ENCODE peak calls at places on chromosomes 4 and X, in eight cellular contexts. X is AG10803, T is suprapubic skin, Y is astrocyte of the spinal cord, K is BJ, Z is IMR-90, O is lower leg skin, U is fibroblast of lung. F is an unnamed sample.

GRCh38 chr4:183396187-183396738 is 48.2 kb upstream of the CDKN2AIP start:
- DNase-seq in Y (no peak), T (peak; percentile 10), O (no peak), U (no peak), K (no peak), X (no peak), Z (peak; percentile 18), F (no peak)

GRCh38 chr4:118974758-118975157 is 86.1 kb downstream of the SYNPO2 start:
- DNase-seq in Y (peak; percentile 29), T (no peak), U (peak; percentile 44), K (no peak), Z (peak; percentile 63), O (no peak), X (no peak), F (no peak)

GRCh38 chr4:26330186-26330787 is 9.5 kb downstream of the RBPJ start:
- DNase-seq in T (no peak), X (peak; percentile 65), U (peak; percentile 61), Y (peak; percentile 79), O (no peak), Z (peak; percentile 68), K (no peak), F (no peak)

GRCh38 chr4:119671205-119671604 is 42.6 kb upstream of the PDE5A start:
- DNase-seq in Z (no peak), O (no peak), K (no peak), T (no peak), Y (no peak), U (peak; percentile 56), X (no peak), F (no peak)

GRCh38 chrX:47226531-47227333 is 6.1 kb upstream of the USP11 start:
- DNase-seq in X (no peak), T (peak; percentile 60), K (no peak), U (no peak), O (no peak), Z (no peak), Y (no peak), F (no peak)

GRCh38 chr4:183413562-183414200 is 30.8 kb upstream of the CDKN2AIP start:
- DNase-seq in O (no peak), U (no peak), T (no peak), Y (no peak), Z (no peak), X (no peak), K (no peak), F (no peak)

GRCh38 chrX:115960440-115961084 is 210.0 kb upstream of the AGTR2 start:
- DNase-seq in U (no peak), Y (no peak), X (no peak), T (no peak), Z (no peak), O (no peak), K (no peak), F (no peak)

GRCh38 chr4:6885953-6886557 is 23.6 kb upstream of the TBC1D14 start:
- DNase-seq in K (no peak), Y (peak; percentile 61), T (no peak), X (peak; percentile 85), O (peak; percentile 71), U (peak; percentile 85), Z (peak; percentile 66), F (peak; percentile 79)

GRCh38 chr4:86939123-86939522 is 4.3 kb downstream of the AFF1 start:
- DNase-seq in K (no peak), Y (no peak), O (no peak), U (no peak), T (no peak), Z (no peak), X (no peak), F (no peak)

GRCh38 chr4:40953253-40954118 is 203.7 kb downstream of the NSUN7 start:
- DNase-seq in Y (no peak), O (no peak), X (peak; percentile 73), U (no peak), T (no peak), Z (no peak), K (no peak), F (no peak)

GRCh38 chrX:70613295-70613694 is 168.7 kb downstream of the DLG3 start:
- DNase-seq in K (peak; percentile 6), U (peak; percentile 0), Z (peak; percentile 53), T (no peak), Y (no peak), O (no peak), X (peak; percentile 28), F (peak; percentile 6)

GRCh38 chr4:184958127-184958806 is 60.0 kb upstream of the HELT start:
- DNase-seq in Y (no peak), Z (no peak), T (no peak), X (no peak), O (no peak), K (no peak), U (no peak), F (no peak)

GRCh38 chrX:49184294-49185061 is 1.7 kb downstream of the PRICKLE3 start:
- DNase-seq in T (peak; percentile 95), K (peak; percentile 38), U (peak; percentile 78), Y (peak; percentile 85), X (peak; percentile 81), O (peak; percentile 91), Z (peak; percentile 83), F (peak; percentile 7)

GRCh38 chr4:158346576-158346975 is 136.3 kb downstream of the TMEM144 start:
- DNase-seq in X (no peak), T (no peak), U (no peak), Z (no peak), Y (no peak), K (no peak), O (no peak), F (no peak)

GRCh38 chrX:111361751-111362150 is 50.2 kb downstream of the DCX start:
- DNase-seq in T (no peak), U (no peak), X (no peak), O (no peak), K (no peak), Z (no peak), Y (no peak), F (no peak)

GRCh38 chrX:69285881-69286545 is 120.8 kb upstream of the PJA1 start:
- DNase-seq in O (peak; percentile 37), X (no peak), T (peak; percentile 76), Z (no peak), Y (peak; percentile 5), K (no peak), U (peak; percentile 3), F (no peak)

GRCh38 chrX:119618439-119618838 is 12.2 kb upstream of the NKRF start:
- DNase-seq in Z (no peak), T (no peak), U (no peak), K (no peak), X (no peak), O (no peak), Y (no peak), F (no peak)

GRCh38 chr4:60648774-60649173 is 551.4 kb upstream of the ADGRL3 start:
- DNase-seq in U (no peak), T (no peak), Z (no peak), K (no peak), Y (no peak), X (no peak), O (no peak), F (no peak)
- H3K4me3 ChIP-seq in U (no peak overlapping the region), T (no peak overlapping the region), Z (no peak overlapping the region), K (no peak overlapping the region), Y (no peak overlapping the region), X (no peak overlapping the region), O (no peak overlapping the region), F (no peak overlapping the region)

GRCh38 chr4:81732980-81733379 is 261.3 kb upstream of the RASGEF1B start:
- DNase-seq in T (no peak), K (no peak), O (no peak), U (no peak), Z (no peak), Y (no peak), X (no peak), F (no peak)

GRCh38 chr4:81738891-81739290 is 267.2 kb upstream of the RASGEF1B start:
- DNase-seq in Z (no peak), T (no peak), Y (no peak), X (no peak), O (no peak), U (no peak), K (no peak), F (no peak)

GRCh38 chr4:81737865-81738559 is 266.3 kb upstream of the RASGEF1B start:
- DNase-seq in K (no peak), O (no peak), T (no peak), Z (no peak), U (no peak), X (no peak), Y (no peak), F (no peak)

GRCh38 chr4:81740492-81740891 is 268.8 kb upstream of the RASGEF1B start:
- DNase-seq in T (no peak), Z (no peak), Y (no peak), K (no peak), X (no peak), U (no peak), O (peak; percentile 25), F (no peak)

DNA sequence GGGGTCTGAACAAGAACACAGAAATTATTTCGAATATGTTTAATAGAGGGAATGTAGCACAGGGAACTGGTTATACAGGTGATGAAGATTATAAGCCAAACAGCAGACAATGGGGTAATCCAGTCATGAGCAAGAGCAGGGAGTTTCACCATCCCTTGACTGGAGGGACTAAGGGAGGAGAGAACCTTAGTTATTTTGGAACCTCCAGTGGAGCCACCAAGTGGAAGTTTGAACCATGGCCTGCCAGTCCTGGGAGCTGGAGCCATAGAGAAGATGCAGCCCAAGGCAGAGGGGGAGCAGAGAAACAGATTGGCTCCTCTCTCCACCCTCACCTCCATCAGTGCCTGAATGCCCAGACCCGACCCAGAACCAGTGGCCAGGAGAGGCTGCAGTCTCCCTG is 264.6 kb upstream of the RASGEF1B start:
- DNase-seq in Z (no peak), X (no peak), U (no peak), O (no peak), Y (no peak), T (no peak), K (no peak), F (no peak)
- TF ChIP-seq CTCF in Z (no peak), X (no peak), U (no peak), O (no peak), Y (no peak), T (no peak), K (no peak), F (no peak)

DNA sequence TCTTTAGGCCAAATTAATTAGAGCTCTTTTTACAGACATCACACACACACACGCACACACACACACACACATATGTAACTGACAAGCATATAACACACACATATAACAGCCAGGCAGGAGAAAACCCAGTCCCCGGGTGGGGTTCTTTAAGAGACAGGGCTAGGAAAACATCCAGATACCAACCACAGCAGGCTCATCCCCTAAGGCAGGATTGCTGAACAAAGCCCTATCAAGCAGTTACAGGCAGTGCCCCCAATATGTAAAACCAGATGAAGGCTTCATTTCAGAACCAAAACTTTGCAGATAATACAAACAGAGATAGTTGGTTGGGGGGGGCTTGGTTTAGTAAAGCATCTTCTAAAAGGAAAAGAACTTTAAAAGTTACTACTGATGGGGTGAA is 18.0 kb upstream of the FAM47E start:
- DNase-seq in X (no peak), K (no peak), Y (no peak), U (no peak), O (no peak), Z (no peak), T (no peak), F (no peak)
- H3K4me3 ChIP-seq in X (no peak overlapping the region), K (no peak overlapping the region), Y (no peak overlapping the region), U (no peak overlapping the region), O (peak overlapping the region; percentile 12), Z (no peak overlapping the region), T (peak overlapping the region; percentile 34), F (no peak overlapping the region)

DNA sequence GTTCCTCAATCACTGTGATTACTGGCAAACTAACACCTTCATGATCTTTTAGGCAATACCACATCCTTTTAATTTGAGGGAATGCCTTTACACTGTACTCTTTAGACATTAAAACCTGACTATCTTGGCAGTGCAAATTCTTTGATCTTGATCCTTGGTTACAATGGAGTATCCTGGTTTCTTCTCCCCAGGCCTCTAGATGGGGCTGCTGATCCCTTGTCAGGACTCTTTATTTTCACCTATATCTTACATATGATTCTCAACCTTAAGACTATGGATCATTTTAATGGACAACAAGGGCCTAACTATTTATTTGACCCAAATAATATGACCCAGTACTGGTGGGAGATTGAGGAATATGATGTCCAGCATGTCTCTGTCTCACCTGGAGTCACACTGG is 1005.5 kb upstream of the INTU start:
- DNase-seq in K (no peak), T (no peak), Y (peak; percentile 45), X (no peak), O (no peak), U (peak; percentile 10), Z (peak; percentile 38), F (no peak)
- TF ChIP-seq CTCF in K (peak; percentile 63), T (no peak), Y (peak; percentile 72), X (peak; percentile 50), O (no peak), U (peak; percentile 52), Z (peak; percentile 69), F (peak; percentile 69)